ENCODE peak calls at places on chromosome 13, in four cellular contexts. K, T, D and H are unnamed samples.

GRCh38 chr13:98325724-98326123 is 148.7 kb upstream of the RNF113B start:
- DNase-seq in K (no peak), T (no peak), D (no peak), H (no peak)

GRCh38 chr13:32734511-32734910 is 148.3 kb downstream of the PDS5B start:
- DNase-seq in K (no peak), T (peak; percentile 88), D (no peak), H (peak; percentile 7)

GRCh38 chr13:114131581-114132418 is 623 bp downstream of the RASA3 start:
- DNase-seq in K (no peak), T (no peak), D (no peak), H (no peak)

GRCh38 chr13:30140973-30141372 is 166.4 kb downstream of the KATNAL1 start:
- DNase-seq in K (no peak), T (no peak), D (no peak), H (no peak)

GRCh38 chr13:19085258-19085657 is 96.4 kb downstream of the TUBA3C start:
- DNase-seq in K (no peak), T (no peak), D (no peak), H (no peak)

GRCh38 chr13:20430296-20430695 is 95.4 kb downstream of the CRYL1 start:
- DNase-seq in K (no peak), T (no peak), D (no peak), H (no peak)

GRCh38 chr13:75399168-75399878 is 82.6 kb downstream of the TBC1D4 start:
- DNase-seq in K (no peak), T (no peak), D (no peak), H (no peak)

GRCh38 chr13:39217471-39217870 is 179.2 kb downstream of the NHLRC3 start:
- DNase-seq in K (no peak), T (no peak), D (no peak), H (no peak)

GRCh38 chr13:87123987-87124784 is 547.0 kb upstream of the SLITRK5 start:
- DNase-seq in K (no peak), T (peak; percentile 100), D (no peak), H (peak; percentile 70)

GRCh38 chr13:76879211-76879875 is 6.9 kb downstream of the KCTD12 start:
- DNase-seq in K (peak; percentile 85), T (peak; percentile 70), D (no peak), H (peak; percentile 40)

GRCh38 chr13:109301711-109302110 is 484.7 kb downstream of the IRS2 start:
- DNase-seq in K (no peak), T (no peak), D (no peak), H (no peak)
- TF ChIP-seq POLR2A in K (no peak), T (no peak), D (no peak), H (no peak)

DNA sequence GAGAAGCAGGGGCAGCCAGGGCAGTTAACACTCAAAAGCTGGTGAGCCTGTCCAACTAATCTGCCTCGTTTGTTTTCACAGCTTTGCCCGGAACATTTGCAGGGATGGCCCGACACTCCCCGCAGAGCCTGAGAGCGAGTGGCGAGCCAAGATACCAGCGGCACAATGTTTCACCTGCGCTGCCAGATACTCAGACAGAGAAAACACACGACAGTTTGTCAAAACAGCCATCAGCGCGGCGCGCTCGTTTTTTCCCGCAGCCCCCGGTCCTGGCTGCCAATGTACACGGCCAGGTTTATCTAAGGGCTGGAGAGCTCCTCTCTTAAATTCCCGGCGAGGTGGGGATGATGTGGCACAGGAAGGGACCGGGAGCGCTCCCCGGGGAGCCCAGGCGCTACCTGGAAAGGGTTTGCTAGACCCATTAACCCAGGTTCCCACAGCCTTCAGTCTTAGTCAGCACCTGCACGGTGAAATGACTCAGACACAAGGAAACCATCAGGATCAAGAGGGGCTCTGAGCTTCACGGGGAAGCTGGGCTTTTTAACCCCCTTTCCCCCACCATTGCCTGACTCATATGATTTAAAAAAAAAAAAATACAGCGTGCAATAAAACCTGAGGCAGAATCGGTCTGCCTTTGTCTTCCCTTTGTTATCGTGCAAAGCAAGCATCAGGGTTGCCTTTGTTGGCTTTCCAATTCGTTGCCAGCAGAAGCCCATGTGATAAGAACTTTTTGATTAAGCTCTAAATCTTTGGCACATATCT is 186.2 kb downstream of the EFNB2 start:
- DNase-seq in K (no peak), T (peak; percentile 34), D (no peak), H (peak; percentile 23)
- TF ChIP-seq POLR2A in K (no peak), T (no peak), D (no peak), H (no peak)

GRCh38 chr13:50126378-50127016 is 111.3 kb downstream of the KCNRG start:
- DNase-seq in K (no peak), T (peak; percentile 58), D (no peak), H (no peak)
- TF ChIP-seq POLR2A in K (no peak), T (no peak), D (no peak), H (no peak)

GRCh38 chr13:55394470-55394869 is 1746.2 kb upstream of the PRR20A start:
- DNase-seq in K (no peak), T (no peak), D (no peak), H (no peak)
- TF ChIP-seq POLR2A in K (no peak), T (no peak), D (no peak), H (no peak)

GRCh38 chr13:97142452-97142851 is 79.7 kb upstream of the MBNL2 start:
- DNase-seq in K (no peak), T (no peak), D (no peak), H (peak; percentile 64)
- TF ChIP-seq POLR2A in K (no peak), T (no peak), D (no peak), H (peak; percentile 54)

GRCh38 chr13:51998723-51999471 is 12.4 kb downstream of the ATP7B start:
- DNase-seq in K (no peak), T (no peak), D (no peak), H (no peak)
- TF ChIP-seq POLR2A in K (no peak), T (no peak), D (no peak), H (no peak)